ENCODE peak calls at places on chromosomes 5 and 9, in ten cellular contexts. One of them, this sample, is unnamed.
A peak's percentile ranks its signal among the peaks of the same experiment; 100 is the strongest.

GRCh38 chr9:115595951-115596742 is 478.2 kb upstream of the TNC start:
- DNase-seq in H4: peak; percentile 80
- DNase-seq in nucleus accumbens: no peak
- DNase-seq in AML-193: no peak
- DNase-seq in brain microvascular endothelial cell: peak; percentile 96
- DNase-seq in stimulated activated CD4-positive, alpha-beta T cell treated with anti-CD3 and anti-CD28 coated beads, Interleukin-4, amount 100 ng/mL, for 1 hour: no peak
- DNase-seq in PC-3: no peak
- DNase-seq in small intestine: no peak
- DNase-seq in AG09309: peak; percentile 97
- DNase-seq in substantia nigra: no peak
- DNase-seq in this sample: no peak

GRCh38 chr9:129487658-129488483 is 133.0 kb downstream of the C9orf50 start:
- DNase-seq in stimulated activated CD4-positive, alpha-beta T cell treated with anti-CD3 and anti-CD28 coated beads, Interleukin-4, amount 100 ng/mL, for 1 hour: peak; percentile 63
- DNase-seq in H4: peak; percentile 57
- DNase-seq in substantia nigra: peak; percentile 72
- DNase-seq in nucleus accumbens: no peak
- DNase-seq in AML-193: no peak
- DNase-seq in AG09309: no peak
- DNase-seq in small intestine: peak; percentile 37
- DNase-seq in PC-3: no peak
- DNase-seq in brain microvascular endothelial cell: peak; percentile 70
- DNase-seq in this sample: no peak

GRCh38 chr5:116674881-116675627 is 100.4 kb upstream of the SEMA6A start:
- DNase-seq in AML-193: no peak
- DNase-seq in H4: no peak
- DNase-seq in brain microvascular endothelial cell: no peak
- DNase-seq in substantia nigra: no peak
- DNase-seq in nucleus accumbens: no peak
- DNase-seq in AG09309: no peak
- DNase-seq in PC-3: no peak
- DNase-seq in small intestine: no peak
- DNase-seq in stimulated activated CD4-positive, alpha-beta T cell treated with anti-CD3 and anti-CD28 coated beads, Interleukin-4, amount 100 ng/mL, for 1 hour: no peak
- DNase-seq in this sample: no peak

GRCh38 chr5:127925916-127926315 is 157.7 kb upstream of the SLC12A2 start:
- DNase-seq in AG09309: no peak
- DNase-seq in substantia nigra: no peak
- DNase-seq in small intestine: peak; percentile 55
- DNase-seq in stimulated activated CD4-positive, alpha-beta T cell treated with anti-CD3 and anti-CD28 coated beads, Interleukin-4, amount 100 ng/mL, for 1 hour: no peak
- DNase-seq in PC-3: peak; percentile 62
- DNase-seq in H4: no peak
- DNase-seq in nucleus accumbens: no peak
- DNase-seq in AML-193: no peak
- DNase-seq in brain microvascular endothelial cell: no peak
- DNase-seq in this sample: no peak

GRCh38 chr5:177327539-177328522 is 16.1 kb upstream of the MXD3 start:
- DNase-seq in AML-193: no peak
- DNase-seq in AG09309: no peak
- DNase-seq in PC-3: peak; percentile 71
- DNase-seq in H4: peak; percentile 83
- DNase-seq in brain microvascular endothelial cell: peak; percentile 51
- DNase-seq in stimulated activated CD4-positive, alpha-beta T cell treated with anti-CD3 and anti-CD28 coated beads, Interleukin-4, amount 100 ng/mL, for 1 hour: no peak
- DNase-seq in small intestine: peak; percentile 25
- DNase-seq in substantia nigra: no peak
- DNase-seq in nucleus accumbens: no peak
- DNase-seq in this sample: no peak

GRCh38 chr9:98256632-98257218 is 1.3 kb upstream of the TBC1D2 start:
- DNase-seq in AML-193: peak; percentile 16
- DNase-seq in AG09309: no peak
- DNase-seq in PC-3: no peak
- DNase-seq in stimulated activated CD4-positive, alpha-beta T cell treated with anti-CD3 and anti-CD28 coated beads, Interleukin-4, amount 100 ng/mL, for 1 hour: peak; percentile 39
- DNase-seq in H4: no peak
- DNase-seq in small intestine: no peak
- DNase-seq in substantia nigra: no peak
- DNase-seq in nucleus accumbens: no peak
- DNase-seq in brain microvascular endothelial cell: no peak
- DNase-seq in this sample: no peak

GRCh38 chr5:64632251-64632650 is 58.1 kb upstream of the SHISAL2B start:
- DNase-seq in small intestine: no peak
- DNase-seq in H4: peak; percentile 29
- DNase-seq in substantia nigra: no peak
- DNase-seq in nucleus accumbens: no peak
- DNase-seq in PC-3: no peak
- DNase-seq in stimulated activated CD4-positive, alpha-beta T cell treated with anti-CD3 and anti-CD28 coated beads, Interleukin-4, amount 100 ng/mL, for 1 hour: no peak
- DNase-seq in AML-193: no peak
- DNase-seq in brain microvascular endothelial cell: peak; percentile 7
- DNase-seq in AG09309: no peak
- DNase-seq in this sample: peak; percentile 2

GRCh38 chr9:96499257-96499656 is 49.3 kb downstream of the HABP4 start:
- DNase-seq in AG09309: no peak
- DNase-seq in nucleus accumbens: no peak
- DNase-seq in stimulated activated CD4-positive, alpha-beta T cell treated with anti-CD3 and anti-CD28 coated beads, Interleukin-4, amount 100 ng/mL, for 1 hour: no peak
- DNase-seq in substantia nigra: no peak
- DNase-seq in small intestine: no peak
- DNase-seq in PC-3: no peak
- DNase-seq in AML-193: no peak
- DNase-seq in H4: no peak
- DNase-seq in brain microvascular endothelial cell: no peak
- DNase-seq in this sample: no peak

GRCh38 chr5:103259705-103260355 is 1.3 kb downstream of the MACIR start:
- DNase-seq in small intestine: peak; percentile 48
- DNase-seq in brain microvascular endothelial cell: peak; percentile 35
- DNase-seq in PC-3: peak; percentile 47
- DNase-seq in nucleus accumbens: peak; percentile 48
- DNase-seq in AML-193: no peak
- DNase-seq in substantia nigra: peak; percentile 55
- DNase-seq in AG09309: no peak
- DNase-seq in H4: peak; percentile 36
- DNase-seq in stimulated activated CD4-positive, alpha-beta T cell treated with anti-CD3 and anti-CD28 coated beads, Interleukin-4, amount 100 ng/mL, for 1 hour: no peak
- DNase-seq in this sample: no peak

GRCh38 chr9:37700900-37701299 is 50.1 kb downstream of the FRMPD1 start:
- DNase-seq in AML-193: no peak
- DNase-seq in small intestine: no peak
- DNase-seq in nucleus accumbens: no peak
- DNase-seq in PC-3: no peak
- DNase-seq in substantia nigra: no peak
- DNase-seq in stimulated activated CD4-positive, alpha-beta T cell treated with anti-CD3 and anti-CD28 coated beads, Interleukin-4, amount 100 ng/mL, for 1 hour: no peak
- DNase-seq in AG09309: no peak
- DNase-seq in H4: no peak
- DNase-seq in brain microvascular endothelial cell: no peak
- DNase-seq in this sample: no peak

GRCh38 chr5:179296150-179296821 is 49.0 kb downstream of the ADAMTS2 start:
- DNase-seq in small intestine: no peak
- DNase-seq in AG09309: no peak
- DNase-seq in substantia nigra: no peak
- DNase-seq in AML-193: no peak
- DNase-seq in H4: no peak
- DNase-seq in brain microvascular endothelial cell: no peak
- DNase-seq in PC-3: no peak
- DNase-seq in stimulated activated CD4-positive, alpha-beta T cell treated with anti-CD3 and anti-CD28 coated beads, Interleukin-4, amount 100 ng/mL, for 1 hour: no peak
- DNase-seq in nucleus accumbens: no peak
- DNase-seq in this sample: no peak

GRCh38 chr5:176570044-176570443 is 20.9 kb downstream of the CDHR2 start:
- DNase-seq in nucleus accumbens: no peak
- DNase-seq in substantia nigra: no peak
- DNase-seq in small intestine: no peak
- DNase-seq in AG09309: no peak
- DNase-seq in H4: no peak
- DNase-seq in brain microvascular endothelial cell: no peak
- DNase-seq in stimulated activated CD4-positive, alpha-beta T cell treated with anti-CD3 and anti-CD28 coated beads, Interleukin-4, amount 100 ng/mL, for 1 hour: no peak
- DNase-seq in AML-193: no peak
- DNase-seq in PC-3: peak; percentile 15
- DNase-seq in this sample: peak; percentile 4

GRCh38 chr9:29697011-29697410 is 2123.7 kb upstream of the C9orf72 start:
- DNase-seq in stimulated activated CD4-positive, alpha-beta T cell treated with anti-CD3 and anti-CD28 coated beads, Interleukin-4, amount 100 ng/mL, for 1 hour: no peak
- DNase-seq in AML-193: no peak
- DNase-seq in H4: no peak
- DNase-seq in nucleus accumbens: no peak
- DNase-seq in brain microvascular endothelial cell: no peak
- DNase-seq in PC-3: peak; percentile 38
- DNase-seq in small intestine: no peak
- DNase-seq in AG09309: no peak
- DNase-seq in substantia nigra: no peak
- DNase-seq in this sample: no peak

GRCh38 chr9:129732946-129733631 is 19.8 kb downstream of the PTGES start:
- DNase-seq in AML-193: no peak
- DNase-seq in small intestine: no peak
- DNase-seq in brain microvascular endothelial cell: no peak
- DNase-seq in substantia nigra: no peak
- DNase-seq in nucleus accumbens: no peak
- DNase-seq in H4: no peak
- DNase-seq in PC-3: no peak
- DNase-seq in stimulated activated CD4-positive, alpha-beta T cell treated with anti-CD3 and anti-CD28 coated beads, Interleukin-4, amount 100 ng/mL, for 1 hour: no peak
- DNase-seq in AG09309: no peak
- DNase-seq in this sample: no peak

GRCh38 chr9:20994486-20994885 is 37.0 kb downstream of the HACD4 start:
- DNase-seq in stimulated activated CD4-positive, alpha-beta T cell treated with anti-CD3 and anti-CD28 coated beads, Interleukin-4, amount 100 ng/mL, for 1 hour: no peak
- DNase-seq in AML-193: no peak
- DNase-seq in brain microvascular endothelial cell: no peak
- DNase-seq in nucleus accumbens: no peak
- DNase-seq in AG09309: no peak
- DNase-seq in small intestine: no peak
- DNase-seq in substantia nigra: no peak
- DNase-seq in H4: no peak
- DNase-seq in PC-3: no peak
- DNase-seq in this sample: no peak

GRCh38 chr9:108546223-108546622 is 309.6 kb downstream of the ACTL7B start:
- DNase-seq in stimulated activated CD4-positive, alpha-beta T cell treated with anti-CD3 and anti-CD28 coated beads, Interleukin-4, amount 100 ng/mL, for 1 hour: no peak
- DNase-seq in small intestine: no peak
- DNase-seq in nucleus accumbens: no peak
- DNase-seq in H4: no peak
- DNase-seq in PC-3: no peak
- DNase-seq in substantia nigra: no peak
- DNase-seq in AML-193: no peak
- DNase-seq in AG09309: no peak
- DNase-seq in brain microvascular endothelial cell: no peak
- DNase-seq in this sample: no peak

GRCh38 chr5:10324519-10325370 is 17.0 kb upstream of the CMBL start:
- DNase-seq in stimulated activated CD4-positive, alpha-beta T cell treated with anti-CD3 and anti-CD28 coated beads, Interleukin-4, amount 100 ng/mL, for 1 hour: no peak
- DNase-seq in H4: no peak
- DNase-seq in nucleus accumbens: no peak
- DNase-seq in small intestine: no peak
- DNase-seq in AML-193: no peak
- DNase-seq in AG09309: no peak
- DNase-seq in brain microvascular endothelial cell: no peak
- DNase-seq in PC-3: peak; percentile 31
- DNase-seq in substantia nigra: no peak
- DNase-seq in this sample: no peak

GRCh38 chr9:124475158-124475867 is 25.1 kb downstream of the ADGRD2 start:
- DNase-seq in AML-193: no peak
- DNase-seq in H4: no peak
- DNase-seq in brain microvascular endothelial cell: no peak
- DNase-seq in PC-3: no peak
- DNase-seq in nucleus accumbens: no peak
- DNase-seq in stimulated activated CD4-positive, alpha-beta T cell treated with anti-CD3 and anti-CD28 coated beads, Interleukin-4, amount 100 ng/mL, for 1 hour: no peak
- DNase-seq in small intestine: no peak
- DNase-seq in substantia nigra: no peak
- DNase-seq in AG09309: no peak
- DNase-seq in this sample: no peak

GRCh38 chr5:130222638-130223037 is 318.4 kb downstream of the CHSY3 start:
- DNase-seq in nucleus accumbens: no peak
- DNase-seq in stimulated activated CD4-positive, alpha-beta T cell treated with anti-CD3 and anti-CD28 coated beads, Interleukin-4, amount 100 ng/mL, for 1 hour: no peak
- DNase-seq in PC-3: peak; percentile 39
- DNase-seq in H4: no peak
- DNase-seq in AG09309: no peak
- DNase-seq in substantia nigra: no peak
- DNase-seq in brain microvascular endothelial cell: peak; percentile 27
- DNase-seq in AML-193: no peak
- DNase-seq in small intestine: no peak
- DNase-seq in this sample: no peak

GRCh38 chr5:122726990-122727616 is 47.8 kb upstream of the SNX2 start:
- DNase-seq in nucleus accumbens: no peak
- DNase-seq in small intestine: no peak
- DNase-seq in AG09309: peak; percentile 24
- DNase-seq in H4: peak; percentile 23
- DNase-seq in stimulated activated CD4-positive, alpha-beta T cell treated with anti-CD3 and anti-CD28 coated beads, Interleukin-4, amount 100 ng/mL, for 1 hour: no peak
- DNase-seq in substantia nigra: no peak
- DNase-seq in PC-3: peak; percentile 90
- DNase-seq in AML-193: no peak
- DNase-seq in brain microvascular endothelial cell: peak; percentile 61
- DNase-seq in this sample: no peak

GRCh38 chr5:179380211-179381035 is 35.2 kb upstream of the ADAMTS2 start:
- DNase-seq in H4: no peak
- DNase-seq in stimulated activated CD4-positive, alpha-beta T cell treated with anti-CD3 and anti-CD28 coated beads, Interleukin-4, amount 100 ng/mL, for 1 hour: no peak
- DNase-seq in small intestine: no peak
- DNase-seq in substantia nigra: no peak
- DNase-seq in PC-3: no peak
- DNase-seq in nucleus accumbens: no peak
- DNase-seq in AML-193: no peak
- DNase-seq in AG09309: no peak
- DNase-seq in brain microvascular endothelial cell: no peak
- DNase-seq in this sample: no peak

GRCh38 chr5:132209131-132209530 is 18.5 kb downstream of the P4HA2 start:
- DNase-seq in nucleus accumbens: no peak
- DNase-seq in substantia nigra: no peak
- DNase-seq in small intestine: no peak
- DNase-seq in AML-193: no peak
- DNase-seq in stimulated activated CD4-positive, alpha-beta T cell treated with anti-CD3 and anti-CD28 coated beads, Interleukin-4, amount 100 ng/mL, for 1 hour: no peak
- DNase-seq in PC-3: no peak
- DNase-seq in brain microvascular endothelial cell: peak; percentile 19
- DNase-seq in AG09309: no peak
- DNase-seq in H4: no peak
- DNase-seq in this sample: no peak

GRCh38 chr9:127130661-127131538 is 8.5 kb upstream of the ANGPTL2 start:
- DNase-seq in H4: peak; percentile 94
- DNase-seq in AML-193: peak; percentile 90
- DNase-seq in stimulated activated CD4-positive, alpha-beta T cell treated with anti-CD3 and anti-CD28 coated beads, Interleukin-4, amount 100 ng/mL, for 1 hour: no peak
- DNase-seq in substantia nigra: peak; percentile 55
- DNase-seq in PC-3: peak; percentile 42
- DNase-seq in small intestine: no peak
- DNase-seq in nucleus accumbens: no peak
- DNase-seq in brain microvascular endothelial cell: peak; percentile 65
- DNase-seq in AG09309: peak; percentile 96
- DNase-seq in this sample: peak; percentile 88

GRCh38 chr9:38017149-38017884 is 51.7 kb downstream of the SHB start:
- DNase-seq in brain microvascular endothelial cell: peak; percentile 54
- DNase-seq in substantia nigra: peak; percentile 83
- DNase-seq in stimulated activated CD4-positive, alpha-beta T cell treated with anti-CD3 and anti-CD28 coated beads, Interleukin-4, amount 100 ng/mL, for 1 hour: no peak
- DNase-seq in small intestine: no peak
- DNase-seq in PC-3: peak; percentile 60
- DNase-seq in H4: peak; percentile 95
- DNase-seq in AML-193: no peak
- DNase-seq in nucleus accumbens: peak; percentile 65
- DNase-seq in AG09309: no peak
- DNase-seq in this sample: no peak

GRCh38 chr9:127838375-127839078 is 15.9 kb downstream of the ENG start:
- DNase-seq in stimulated activated CD4-positive, alpha-beta T cell treated with anti-CD3 and anti-CD28 coated beads, Interleukin-4, amount 100 ng/mL, for 1 hour: no peak
- DNase-seq in AML-193: no peak
- DNase-seq in brain microvascular endothelial cell: peak; percentile 82
- DNase-seq in substantia nigra: no peak
- DNase-seq in small intestine: no peak
- DNase-seq in H4: no peak
- DNase-seq in PC-3: peak; percentile 69
- DNase-seq in nucleus accumbens: no peak
- DNase-seq in AG09309: peak; percentile 82
- DNase-seq in this sample: peak; percentile 65

GRCh38 chr5:126540631-126541030 is 54.4 kb downstream of the ALDH7A1 start:
- DNase-seq in H4: no peak
- DNase-seq in PC-3: no peak
- DNase-seq in AML-193: no peak
- DNase-seq in AG09309: no peak
- DNase-seq in substantia nigra: no peak
- DNase-seq in nucleus accumbens: no peak
- DNase-seq in brain microvascular endothelial cell: no peak
- DNase-seq in small intestine: no peak
- DNase-seq in stimulated activated CD4-positive, alpha-beta T cell treated with anti-CD3 and anti-CD28 coated beads, Interleukin-4, amount 100 ng/mL, for 1 hour: no peak
- DNase-seq in this sample: no peak

GRCh38 chr5:160263326-160263850 is 34.1 kb downstream of the FABP6 start:
- DNase-seq in small intestine: peak; percentile 27
- DNase-seq in H4: no peak
- DNase-seq in AML-193: no peak
- DNase-seq in substantia nigra: no peak
- DNase-seq in nucleus accumbens: no peak
- DNase-seq in stimulated activated CD4-positive, alpha-beta T cell treated with anti-CD3 and anti-CD28 coated beads, Interleukin-4, amount 100 ng/mL, for 1 hour: no peak
- DNase-seq in AG09309: no peak
- DNase-seq in brain microvascular endothelial cell: no peak
- DNase-seq in PC-3: no peak
- DNase-seq in this sample: no peak

GRCh38 chr9:121242955-121243346 is 25.0 kb upstream of the GSN start:
- DNase-seq in brain microvascular endothelial cell: no peak
- DNase-seq in nucleus accumbens: no peak
- DNase-seq in substantia nigra: no peak
- DNase-seq in small intestine: no peak
- DNase-seq in stimulated activated CD4-positive, alpha-beta T cell treated with anti-CD3 and anti-CD28 coated beads, Interleukin-4, amount 100 ng/mL, for 1 hour: no peak
- DNase-seq in AML-193: no peak
- DNase-seq in PC-3: no peak
- DNase-seq in AG09309: no peak
- DNase-seq in H4: no peak
- DNase-seq in this sample: no peak